ENCODE peak calls at places on chromosomes 2 and 18, in five cellular contexts. One of them, this sample, is unnamed.

GRCh38 chr2:101032100-101032776 is 30.1 kb downstream of the RPL31 start:
- DNase-seq in HepG2: no peak
- DNase-seq in HCT116: no peak
- DNase-seq in GM12878: no peak
- DNase-seq in K562: no peak
- DNase-seq in this sample: no peak

GRCh38 chr2:239189711-239190131 is 211.1 kb downstream of the HDAC4 start:
- DNase-seq in HCT116: no peak
- DNase-seq in K562: no peak
- DNase-seq in HepG2: no peak
- DNase-seq in GM12878: no peak
- DNase-seq in this sample: no peak

GRCh38 chr2:38498039-38498438 is 104.7 kb downstream of the HNRNPLL start:
- DNase-seq in K562: no peak
- DNase-seq in GM12878: no peak
- DNase-seq in HCT116: no peak
- DNase-seq in HepG2: peak
- DNase-seq in this sample: no peak

GRCh38 chr18:49617846-49618245 is 56.0 kb downstream of the LIPG start:
- DNase-seq in K562: no peak
- DNase-seq in GM12878: no peak
- DNase-seq in HepG2: no peak
- DNase-seq in HCT116: no peak
- DNase-seq in this sample: no peak

GRCh38 chr2:19911799-19912509 is 10.2 kb upstream of the TTC32 start:
- DNase-seq in HepG2: no peak
- DNase-seq in GM12878: no peak
- DNase-seq in HCT116: peak
- DNase-seq in K562: no peak
- DNase-seq in this sample: no peak

GRCh38 chr2:149365826-149366583 is 35.6 kb downstream of the LYPD6 start:
- DNase-seq in HepG2: peak
- DNase-seq in K562: no peak
- DNase-seq in GM12878: no peak
- DNase-seq in HCT116: peak
- DNase-seq in this sample: no peak

GRCh38 chr2:231104115-231104713 is 20.6 kb downstream of the HTR2B start:
- DNase-seq in HepG2: peak
- DNase-seq in K562: peak
- DNase-seq in HCT116: peak
- DNase-seq in GM12878: peak
- DNase-seq in this sample: peak

GRCh38 chr2:3483227-3483985 is 35.9 kb downstream of the ADI1 start:
- DNase-seq in HCT116: no peak
- DNase-seq in K562: no peak
- DNase-seq in HepG2: no peak
- DNase-seq in GM12878: no peak
- DNase-seq in this sample: no peak

GRCh38 chr2:34627003-34627402 is 1027.9 kb upstream of the FAM98A start:
- DNase-seq in GM12878: no peak
- DNase-seq in HCT116: no peak
- DNase-seq in K562: no peak
- DNase-seq in HepG2: no peak
- DNase-seq in this sample: no peak

GRCh38 chr2:1047485-1047884 is 96.8 kb downstream of the SNTG2 start:
- DNase-seq in K562: no peak
- DNase-seq in HCT116: no peak
- DNase-seq in GM12878: no peak
- DNase-seq in HepG2: peak
- DNase-seq in this sample: no peak

GRCh38 chr18:77376043-77376732 is 126.5 kb downstream of the GALR1 start:
- DNase-seq in K562: no peak
- DNase-seq in HCT116: no peak
- DNase-seq in GM12878: no peak
- DNase-seq in HepG2: no peak
- DNase-seq in this sample: no peak

GRCh38 chr2:121966663-121967062 is 211.2 kb downstream of the TSN start:
- DNase-seq in GM12878: no peak
- DNase-seq in HCT116: no peak
- DNase-seq in HepG2: no peak
- DNase-seq in K562: no peak
- DNase-seq in this sample: no peak

GRCh38 chr2:191486584-191487320 is 191.2 kb upstream of the NABP1 start:
- DNase-seq in HCT116: peak
- DNase-seq in K562: no peak
- DNase-seq in GM12878: no peak
- DNase-seq in HepG2: no peak
- DNase-seq in this sample: no peak

GRCh38 chr2:52874706-52875105 is 892.9 kb upstream of the CHAC2 start:
- DNase-seq in HCT116: no peak
- DNase-seq in HepG2: no peak
- DNase-seq in K562: no peak
- DNase-seq in GM12878: no peak
- DNase-seq in this sample: no peak

GRCh38 chr2:172101707-172102158 is 967 bp downstream of the DLX2 start:
- DNase-seq in HepG2: no peak
- DNase-seq in K562: no peak
- DNase-seq in GM12878: no peak
- DNase-seq in HCT116: no peak
- DNase-seq in this sample: no peak

GRCh38 chr2:168821992-168822391 is 19.6 kb downstream of the NOSTRIN start:
- DNase-seq in HepG2: no peak
- DNase-seq in K562: no peak
- DNase-seq in HCT116: no peak
- DNase-seq in GM12878: no peak
- DNase-seq in this sample: no peak

GRCh38 chr18:44725300-44726096 is 44.8 kb downstream of the SETBP1 start:
- DNase-seq in HCT116: no peak
- DNase-seq in K562: peak
- DNase-seq in HepG2: no peak
- DNase-seq in GM12878: peak
- DNase-seq in this sample: no peak

GRCh38 chr18:12686100-12686499 is 16.4 kb downstream of the CEP76 start:
- DNase-seq in K562: peak
- DNase-seq in GM12878: no peak
- DNase-seq in HCT116: peak
- DNase-seq in HepG2: peak
- DNase-seq in this sample: no peak

GRCh38 chr2:45724329-45724728 is 72.9 kb downstream of the PRKCE start:
- DNase-seq in HepG2: no peak
- DNase-seq in HCT116: no peak
- DNase-seq in GM12878: no peak
- DNase-seq in K562: no peak
- DNase-seq in this sample: no peak

GRCh38 chr2:218271487-218271797 is 1.1 kb downstream of the PNKD start:
- DNase-seq in GM12878: no peak
- DNase-seq in HepG2: no peak
- DNase-seq in HCT116: no peak
- DNase-seq in K562: no peak
- DNase-seq in this sample: no peak

GRCh38 chr2:69216535-69217332 is 170.3 kb downstream of the GFPT1 start:
- DNase-seq in K562: no peak
- DNase-seq in GM12878: no peak
- DNase-seq in HepG2: peak
- DNase-seq in HCT116: no peak
- DNase-seq in this sample: no peak

GRCh38 chr2:98732430-98733051 is 1.6 kb upstream of the MGAT4A start:
- DNase-seq in K562: no peak
- DNase-seq in HepG2: no peak
- DNase-seq in HCT116: no peak
- DNase-seq in GM12878: no peak
- DNase-seq in this sample: no peak

GRCh38 chr2:118307864-118308263 is 219.6 kb downstream of the INSIG2 start:
- DNase-seq in HCT116: no peak
- DNase-seq in K562: no peak
- DNase-seq in GM12878: no peak
- DNase-seq in HepG2: no peak
- DNase-seq in this sample: no peak

GRCh38 chr2:142218471-142218870 is 87.7 kb upstream of the LRP1B start:
- DNase-seq in HCT116: no peak
- DNase-seq in GM12878: no peak
- DNase-seq in K562: no peak
- DNase-seq in HepG2: no peak
- DNase-seq in this sample: no peak

GRCh38 chr18:44895176-44895798 is 214.6 kb downstream of the SETBP1 start:
- DNase-seq in HCT116: no peak
- DNase-seq in GM12878: peak
- DNase-seq in HepG2: no peak
- DNase-seq in K562: peak
- DNase-seq in this sample: no peak

GRCh38 chr18:75828379-75828778 is 400.9 kb upstream of the SMIM21 start:
- DNase-seq in HepG2: no peak
- DNase-seq in GM12878: no peak
- DNase-seq in K562: no peak
- DNase-seq in HCT116: no peak
- DNase-seq in this sample: no peak

GRCh38 chr2:64617631-64618151 is 36.0 kb downstream of the SERTAD2 start:
- DNase-seq in HepG2: no peak
- DNase-seq in K562: no peak
- DNase-seq in GM12878: no peak
- DNase-seq in HCT116: no peak
- DNase-seq in this sample: no peak

DNA sequence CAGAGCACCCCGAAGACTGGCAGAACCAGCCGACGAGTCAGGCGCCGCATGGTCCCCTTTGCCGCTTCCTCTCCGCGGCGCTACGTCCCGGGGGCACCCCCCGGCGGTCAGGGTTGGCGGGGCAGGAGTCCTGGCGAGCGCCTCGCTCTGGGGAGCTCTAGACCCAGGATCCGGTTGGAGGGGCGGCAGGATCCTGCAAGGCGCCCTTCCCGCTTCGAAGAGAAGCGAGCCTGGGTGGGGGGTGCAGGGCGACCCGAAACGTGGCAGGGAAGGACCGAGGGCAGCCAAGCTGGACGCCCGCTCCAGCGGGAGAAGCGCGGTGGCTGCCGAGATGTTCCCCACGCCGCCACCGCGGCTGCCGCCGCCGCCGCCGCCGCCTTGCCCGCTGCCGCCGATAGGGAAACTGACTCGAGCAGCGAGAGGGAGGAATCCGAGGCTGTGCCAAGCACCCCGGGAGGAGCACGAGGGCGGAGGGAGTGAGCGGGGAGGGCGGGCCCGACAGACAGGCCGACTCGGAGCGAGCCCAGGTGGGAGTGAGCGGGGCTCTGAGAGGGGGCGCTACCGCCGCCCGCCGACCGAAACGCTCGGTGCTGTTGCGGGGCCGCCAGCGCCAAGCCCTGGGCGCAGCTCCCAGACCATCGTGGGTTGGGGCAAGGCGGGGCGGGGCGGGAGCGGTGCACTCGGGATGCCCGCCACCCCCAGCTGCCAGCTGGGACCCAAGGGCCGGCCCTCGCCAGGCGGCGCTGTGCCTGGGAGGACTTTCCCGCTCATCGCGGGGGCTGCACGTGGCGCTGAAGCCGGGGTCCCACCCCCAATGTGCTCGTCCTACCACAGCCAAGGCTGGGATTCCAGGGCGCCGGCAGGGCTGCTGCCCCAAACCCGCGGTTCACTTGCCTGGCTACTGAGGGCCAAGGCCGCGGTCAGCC is at the start of gene GALNT14:
- DNase-seq in HCT116: no peak
- DNase-seq in GM12878: no peak
- DNase-seq in K562: no peak
- DNase-seq in HepG2: no peak
- DNase-seq in this sample: peak
- TF ChIP-seq ZNF274 in HCT116: no peak
- TF ChIP-seq ZNF274 in GM12878: no peak
- TF ChIP-seq ZNF274 in K562: no peak
- TF ChIP-seq ZNF274 in HepG2: no peak
- TF ChIP-seq ZNF274 in this sample: no peak

GRCh38 chr2:129766159-129766485 is 213.3 kb upstream of the RAB6C start:
- DNase-seq in HCT116: no peak
- DNase-seq in HepG2: no peak
- DNase-seq in GM12878: no peak
- DNase-seq in K562: no peak
- DNase-seq in this sample: no peak
- TF ChIP-seq ZNF274 in HCT116: no peak
- TF ChIP-seq ZNF274 in HepG2: no peak
- TF ChIP-seq ZNF274 in GM12878: no peak
- TF ChIP-seq ZNF274 in K562: no peak
- TF ChIP-seq ZNF274 in this sample: no peak

GRCh38 chr2:104872034-104872865 is 18.3 kb downstream of the POU3F3 start:
- DNase-seq in HCT116: no peak
- DNase-seq in K562: no peak
- DNase-seq in HepG2: no peak
- DNase-seq in GM12878: no peak
- DNase-seq in this sample: no peak
- TF ChIP-seq ZNF274 in HCT116: no peak
- TF ChIP-seq ZNF274 in K562: no peak
- TF ChIP-seq ZNF274 in HepG2: no peak
- TF ChIP-seq ZNF274 in GM12878: no peak
- TF ChIP-seq ZNF274 in this sample: no peak

GRCh38 chr18:39685303-39685902 is 2119.8 kb upstream of the CELF4 start:
- DNase-seq in HepG2: peak
- DNase-seq in GM12878: no peak
- DNase-seq in HCT116: no peak
- DNase-seq in K562: no peak
- DNase-seq in this sample: peak

GRCh38 chr18:39675916-39676315 is 2110.3 kb upstream of the CELF4 start:
- DNase-seq in HCT116: no peak
- DNase-seq in GM12878: no peak
- DNase-seq in HepG2: no peak
- DNase-seq in K562: no peak
- DNase-seq in this sample: no peak

GRCh38 chr18:39675358-39675757 is 2109.8 kb upstream of the CELF4 start:
- DNase-seq in GM12878: no peak
- DNase-seq in HepG2: peak
- DNase-seq in K562: no peak
- DNase-seq in HCT116: no peak
- DNase-seq in this sample: no peak

DNA sequence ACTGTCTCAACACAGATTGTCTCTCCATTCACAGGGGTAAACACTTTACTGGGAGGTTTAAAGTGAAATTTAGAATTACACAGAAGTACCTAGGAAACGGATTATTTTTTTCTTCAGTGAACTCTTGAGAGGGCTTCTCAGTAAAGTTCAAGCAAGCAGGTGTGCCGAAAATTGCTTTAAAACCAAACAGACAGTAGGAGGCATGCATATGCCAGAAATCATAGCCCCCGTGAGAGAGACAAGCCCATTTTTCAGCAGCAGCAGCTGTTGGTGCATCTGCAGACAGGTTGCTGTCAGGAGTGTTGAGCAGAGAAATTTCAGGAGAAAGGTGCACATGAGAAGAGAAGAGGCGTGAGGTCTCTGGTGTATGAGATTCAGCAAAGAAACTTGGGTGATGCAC is 2115.5 kb upstream of the CELF4 start:
- DNase-seq in GM12878: no peak
- DNase-seq in K562: no peak
- DNase-seq in HCT116: no peak
- DNase-seq in HepG2: no peak
- DNase-seq in this sample: no peak
- TF ChIP-seq ZNF274 in GM12878: no peak
- TF ChIP-seq ZNF274 in K562: no peak
- TF ChIP-seq ZNF274 in HCT116: no peak
- TF ChIP-seq ZNF274 in HepG2: no peak
- TF ChIP-seq ZNF274 in this sample: no peak

This sample was measured in NT2/D1.